ENCODE peak calls at places on chromosomes 12 and 14, in eight cellular contexts. D is ovary, I is HL-60, E is sigmoid colon, Y is tibial artery, K is Peyer's patch, C is endothelial cell, G is GM12865. P is an unnamed sample.

GRCh38 chr12:52873832-52874572 is 25.2 kb upstream of the KRT78 start:
- DNase-seq in C (peak; percentile 31), E (peak; percentile 93), D (peak; percentile 91), K (peak; percentile 95), I (peak; percentile 57), G (no peak), Y (peak; percentile 88), P (no peak)

GRCh38 chr14:73965206-73965605 is 15.1 kb downstream of the COQ6 start:
- DNase-seq in G (no peak), Y (no peak), I (no peak), E (no peak), C (no peak), K (no peak), D (no peak), P (no peak)

GRCh38 chr12:106106892-106107291 is 31.9 kb downstream of the NUAK1 start:
- DNase-seq in G (no peak), E (no peak), D (no peak), C (peak; percentile 17), Y (no peak), K (no peak), I (no peak), P (no peak)

GRCh38 chr12:51773145-51773869 is 75.2 kb downstream of the FIGNL2 start:
- DNase-seq in G (no peak), D (no peak), K (no peak), I (peak; percentile 23), C (no peak), Y (no peak), E (no peak), P (no peak)

GRCh38 chr14:43408472-43408871 is 1098.6 kb downstream of the FSCB start:
- DNase-seq in Y (no peak), I (no peak), G (no peak), C (no peak), K (no peak), D (no peak), E (no peak), P (no peak)

GRCh38 chr12:92582466-92582865 is 120.3 kb upstream of the PLEKHG7 start:
- DNase-seq in E (no peak), G (no peak), D (no peak), K (no peak), I (no peak), C (no peak), Y (no peak), P (no peak)

GRCh38 chr12:64675795-64676194 is 65.5 kb downstream of the RASSF3 start:
- DNase-seq in D (no peak), E (peak; percentile 83), Y (peak; percentile 87), I (no peak), C (no peak), G (no peak), K (no peak), P (no peak)

GRCh38 chr14:50342211-50343080 is 30.3 kb downstream of the DMAC2L start:
- DNase-seq in G (peak; percentile 64), K (no peak), I (no peak), C (peak; percentile 20), E (peak; percentile 88), Y (peak; percentile 50), D (peak; percentile 61), P (no peak)

GRCh38 chr14:69715725-69716482 is 51.0 kb upstream of the SRSF5 start:
- DNase-seq in E (peak; percentile 92), I (peak; percentile 57), D (peak; percentile 54), Y (peak; percentile 78), C (no peak), K (no peak), G (no peak), P (no peak)

GRCh38 chr12:108308432-108308831 is 30.7 kb downstream of the CMKLR1 start:
- DNase-seq in I (no peak), K (no peak), Y (no peak), E (no peak), G (no peak), C (no peak), D (no peak), P (no peak)

GRCh38 chr12:110279976-110280783 is 867 bp upstream of the ATP2A2 start:
- DNase-seq in G (peak; percentile 58), D (no peak), I (no peak), C (peak; percentile 22), Y (peak; percentile 36), K (no peak), E (peak; percentile 77), P (no peak)

GRCh38 chr12:42483534-42483857 is 106.0 kb downstream of the PRICKLE1 start:
- DNase-seq in K (no peak), I (no peak), Y (no peak), G (no peak), C (peak; percentile 58), D (peak; percentile 78), E (peak; percentile 69), P (peak; percentile 74)

GRCh38 chr12:8483081-8483479 is 27.3 kb downstream of the CLEC6A start:
- DNase-seq in K (no peak), G (no peak), D (no peak), I (no peak), Y (no peak), C (no peak), E (no peak), P (no peak)

GRCh38 chr12:6927999-6928702 is 392 bp downstream of the ATN1 start:
- DNase-seq in D (peak; percentile 69), G (no peak), K (peak; percentile 60), C (no peak), E (no peak), I (no peak), Y (no peak), P (no peak)

GRCh38 chr14:68686724-68687123 is 106.1 kb downstream of the ZFP36L1 start:
- DNase-seq in D (no peak), Y (no peak), E (peak; percentile 14), G (no peak), K (no peak), I (no peak), C (no peak), P (no peak)

GRCh38 chr12:31488737-31489338 is 102.1 kb downstream of the DENND5B start:
- DNase-seq in I (no peak), C (no peak), G (no peak), K (no peak), D (no peak), E (no peak), Y (no peak), P (no peak)

GRCh38 chr14:53493895-53494294 is 340.8 kb upstream of the DDHD1 start:
- DNase-seq in D (no peak), Y (no peak), E (no peak), I (no peak), G (no peak), C (no peak), K (no peak), P (no peak)

GRCh38 chr12:77615331-77615730 is 215.4 kb upstream of the NAV3 start:
- DNase-seq in K (no peak), C (no peak), I (no peak), E (no peak), D (no peak), G (no peak), Y (no peak), P (no peak)

GRCh38 chr12:39426636-39427245 is 16.2 kb downstream of the KIF21A start:
- DNase-seq in C (no peak), E (no peak), G (no peak), Y (no peak), K (no peak), D (no peak), I (no peak), P (no peak)

GRCh38 chr14:26174395-26174794 is 423.4 kb downstream of the NOVA1 start:
- DNase-seq in G (no peak), E (no peak), C (no peak), Y (no peak), D (no peak), I (no peak), K (no peak), P (no peak)

DNA sequence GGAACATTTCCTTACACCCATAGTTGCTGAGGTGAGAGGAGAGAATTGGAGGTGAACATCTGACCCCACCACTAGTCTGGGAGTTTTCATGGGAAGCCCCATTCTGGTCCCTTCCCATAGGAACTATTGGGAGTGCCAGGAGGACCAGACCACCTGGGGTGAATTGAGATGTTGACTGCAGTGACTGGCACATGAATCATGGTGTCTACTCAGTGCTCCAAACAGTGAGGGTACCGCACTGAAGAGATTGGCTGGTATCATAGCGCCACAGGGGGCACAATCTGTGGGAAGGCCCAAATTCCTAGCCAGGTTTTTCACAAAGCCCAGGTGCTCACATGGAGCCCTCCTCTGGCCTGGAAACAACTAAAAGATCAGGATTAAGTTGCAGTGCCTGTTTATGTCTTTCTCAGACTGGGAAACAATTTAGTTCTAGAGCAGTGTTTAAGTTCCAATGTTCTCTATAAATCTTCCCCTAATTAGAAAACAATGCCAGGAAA is 3.7 kb upstream of the RNASE9 start:
- DNase-seq in C (no peak), G (no peak), K (no peak), Y (no peak), D (no peak), E (no peak), I (no peak), P (no peak)
- TF ChIP-seq CTCF in C (no peak), G (no peak), K (no peak), Y (no peak), D (no peak), E (no peak), I (no peak), P (no peak)

DNA sequence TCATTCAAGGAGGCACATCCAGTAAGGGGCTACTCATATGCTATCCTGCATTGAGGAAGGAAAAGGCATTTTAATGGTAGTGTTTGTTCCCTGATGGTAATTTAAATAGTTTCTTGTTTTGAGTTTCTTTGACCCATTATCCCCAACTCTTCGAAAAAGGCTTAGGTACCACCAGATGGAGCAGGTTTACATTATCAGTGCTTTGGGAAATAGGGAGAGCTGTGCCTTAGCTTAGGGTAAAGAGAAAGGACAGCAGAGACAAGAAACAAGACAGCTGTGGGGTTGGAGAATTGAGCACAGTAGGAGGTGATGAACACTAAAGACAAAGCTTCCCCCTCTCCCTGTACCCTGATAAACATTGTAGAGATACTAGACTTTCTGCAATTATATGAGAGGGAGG is 29.1 kb upstream of the HELB start:
- DNase-seq in C (no peak), Y (no peak), K (no peak), E (no peak), D (no peak), I (no peak), G (no peak), P (no peak)
- TF ChIP-seq CTCF in C (no peak), Y (no peak), K (no peak), E (no peak), D (no peak), I (no peak), G (no peak), P (peak; percentile 40)

DNA sequence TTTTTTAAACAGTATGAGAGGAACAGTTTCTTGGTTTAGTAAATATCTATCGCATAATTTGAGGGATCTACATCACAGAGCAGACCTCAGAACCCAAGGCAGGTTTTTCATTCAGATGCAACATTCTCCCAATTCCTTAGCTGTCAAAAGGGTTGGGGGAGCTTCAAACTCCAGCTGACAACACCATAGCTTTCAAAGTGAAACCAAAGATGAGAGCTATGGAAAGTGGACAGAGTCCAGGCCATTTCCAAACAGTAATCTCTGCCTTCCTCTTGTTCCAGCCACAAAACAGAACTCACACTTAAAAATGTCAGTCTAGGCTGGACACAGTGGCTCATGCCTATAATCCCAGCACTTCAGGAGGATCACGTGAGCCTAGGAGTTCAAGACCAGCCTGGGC is 87.8 kb downstream of the SPRING1 start:
- DNase-seq in Y (no peak), D (no peak), G (no peak), C (no peak), I (no peak), E (no peak), K (no peak), P (no peak)
- TF ChIP-seq CTCF in Y (no peak), D (no peak), G (no peak), C (no peak), I (no peak), E (no peak), K (no peak), P (no peak)

GRCh38 chr12:56315626-56316473 is at the start of gene CNPY2:
- DNase-seq in C (peak; percentile 95), Y (peak; percentile 97), D (peak; percentile 95), E (peak; percentile 98), G (peak; percentile 100), K (peak; percentile 95), I (peak; percentile 94), P (peak; percentile 96)
- TF ChIP-seq CTCF in C (peak; percentile 35), Y (no peak), D (no peak), E (no peak), G (peak; percentile 13), K (peak; percentile 36), I (no peak), P (peak; percentile 48)

P was measured in chondrocyte.